ENCODE peak calls at places on chromosome 16, in eight cellular contexts. Y is cerebellar nuclear complex; X is stimulated activated CD8-positive, alpha-beta memory T cell treated with anti-CD3 and anti-CD28 coated beads, Interleukin-4, amount 100 ng/mL, for 24 hours; U is NCI-H1694 treated with DMSO at 0.1 percent for 48 hours; Q is HT-29; T is GM23248; C is effector CD4-positive, alpha-beta T cell; E is amniotic epithelial cell. I is an unnamed sample.

GRCh38 chr16:72210072-72210471 is 38.1 kb upstream of the PMFBP1 start:
- DNase-seq in Y (no peak), X (no peak), U (no peak), Q (no peak), T (no peak), C (no peak), E (no peak), I (no peak)

GRCh38 chr16:81273223-81273940 is 34.9 kb downstream of the BCO1 start:
- DNase-seq in Y (no peak), X (no peak), U (no peak), Q (no peak), T (no peak), C (no peak), E (peak), I (no peak)

GRCh38 chr16:29765167-29766032 is 12.7 kb upstream of the ZG16 start:
- DNase-seq in Y (no peak), X (no peak), U (no peak), Q (peak), T (no peak), C (no peak), E (no peak), I (no peak)

GRCh38 chr16:88070989-88071625 is 119.9 kb downstream of the BANP start:
- DNase-seq in Y (no peak), X (no peak), U (no peak), Q (no peak), T (no peak), C (no peak), E (no peak), I (no peak)

GRCh38 chr16:19291459-19291858 is 5.9 kb downstream of the CLEC19A start:
- DNase-seq in Y (no peak), X (no peak), U (no peak), Q (peak), T (peak), C (no peak), E (no peak), I (peak)

GRCh38 chr16:47631131-47631530 is 170.0 kb downstream of the PHKB start:
- DNase-seq in Y (no peak), X (no peak), U (no peak), Q (no peak), T (no peak), C (no peak), E (no peak), I (no peak)

GRCh38 chr16:69328854-69329316 is 1.5 kb downstream of the PDF start:
- DNase-seq in Y (no peak), X (no peak), U (no peak), Q (peak), T (peak), C (no peak), E (no peak), I (peak)

GRCh38 chr16:55943257-55943656 is 68.1 kb upstream of the CES5A start:
- DNase-seq in Y (no peak), X (no peak), U (no peak), Q (no peak), T (no peak), C (no peak), E (no peak), I (no peak)

GRCh38 chr16:87053016-87053982 is 263.9 kb downstream of the C16orf95 start:
- DNase-seq in Y (no peak), X (no peak), U (no peak), Q (no peak), T (no peak), C (no peak), E (no peak), I (no peak)

GRCh38 chr16:54931041-54931756 is 534 bp downstream of the IRX5 start:
- DNase-seq in Y (no peak), X (no peak), U (no peak), Q (peak), T (peak), C (no peak), E (no peak), I (no peak)

GRCh38 chr16:66798162-66798561 is 3.2 kb downstream of the TERB1 start:
- DNase-seq in Y (no peak), X (no peak), U (no peak), Q (no peak), T (peak), C (no peak), E (peak), I (no peak)

GRCh38 chr16:24685539-24686432 is 43.7 kb upstream of the TNRC6A start:
- DNase-seq in Y (peak), X (no peak), U (no peak), Q (peak), T (peak), C (no peak), E (peak), I (no peak)

GRCh38 chr16:71771571-71771970 is 37.1 kb downstream of the AP1G1 start:
- DNase-seq in Y (no peak), X (no peak), U (no peak), Q (peak), T (no peak), C (no peak), E (no peak), I (no peak)

GRCh38 chr16:80852261-80852872 is 48.0 kb upstream of the CDYL2 start:
- DNase-seq in Y (no peak), X (no peak), U (no peak), Q (peak), T (peak), C (no peak), E (peak), I (peak)

GRCh38 chr16:56317998-56318912 is 107.1 kb downstream of the AMFR start:
- DNase-seq in Y (peak), X (peak), U (peak), Q (peak), T (peak), C (peak), E (peak), I (peak)

GRCh38 chr16:75471723-75472634 is 7.5 kb upstream of the TMEM170A start:
- DNase-seq in Y (no peak), X (no peak), U (peak), Q (peak), T (peak), C (no peak), E (peak), I (peak)

GRCh38 chr16:47461598-47462266 is 601 bp downstream of the PHKB start:
- DNase-seq in Y (no peak), X (no peak), U (no peak), Q (peak), T (peak), C (no peak), E (peak), I (peak)

GRCh38 chr16:70691223-70692129 is 5.6 kb upstream of the MTSS2 start:
- DNase-seq in Y (peak), X (no peak), U (peak), Q (peak), T (peak), C (no peak), E (peak), I (no peak)

GRCh38 chr16:48911700-48912099 is 301.7 kb upstream of the N4BP1 start:
- DNase-seq in Y (no peak), X (no peak), U (peak), Q (peak), T (peak), C (no peak), E (no peak), I (no peak)

GRCh38 chr16:49068224-49068623 is 213.4 kb downstream of the CBLN1 start:
- DNase-seq in Y (no peak), X (no peak), U (no peak), Q (no peak), T (no peak), C (no peak), E (no peak), I (no peak)

GRCh38 chr16:65010136-65010535 is 111.7 kb downstream of the CDH11 start:
- DNase-seq in Y (no peak), X (no peak), U (peak), Q (no peak), T (no peak), C (no peak), E (no peak), I (no peak)

GRCh38 chr16:71846443-71846842 is 667 bp downstream of the ATXN1L start:
- DNase-seq in Y (no peak), X (no peak), U (no peak), Q (peak), T (peak), C (no peak), E (peak), I (peak)

GRCh38 chr16:57613514-57613913 is 14.9 kb upstream of the ADGRG1 start:
- DNase-seq in Y (no peak), X (no peak), U (no peak), Q (no peak), T (no peak), C (no peak), E (no peak), I (no peak)

GRCh38 chr16:28610595-28611270 is 889 bp upstream of the SULT1A1 start:
- DNase-seq in Y (no peak), X (no peak), U (no peak), Q (no peak), T (no peak), C (no peak), E (no peak), I (no peak)

GRCh38 chr16:68722119-68723024 is 14.7 kb upstream of the CDH1 start:
- DNase-seq in Y (no peak), X (no peak), U (no peak), Q (peak), T (no peak), C (no peak), E (peak), I (no peak)

GRCh38 chr16:15765880-15766279 is 90.9 kb downstream of the MYH11 start:
- DNase-seq in Y (no peak), X (no peak), U (peak), Q (peak), T (peak), C (no peak), E (peak), I (peak)

GRCh38 chr16:78957328-78958100 is 643.0 kb downstream of the MAF start:
- DNase-seq in Y (no peak), X (no peak), U (no peak), Q (no peak), T (no peak), C (no peak), E (no peak), I (peak)

GRCh38 chr16:1941924-1942809 is 832 bp downstream of the MSRB1 start:
- DNase-seq in Y (no peak), X (no peak), U (no peak), Q (peak), T (peak), C (no peak), E (no peak), I (peak)

GRCh38 chr16:88352261-88353200 is 30.2 kb upstream of the ZNF469 start:
- DNase-seq in Y (no peak), X (no peak), U (no peak), Q (no peak), T (peak), C (no peak), E (no peak), I (no peak)

GRCh38 chr16:89700649-89701424 is 668 bp downstream of the SPATA2L start:
- DNase-seq in Y (no peak), X (no peak), U (no peak), Q (peak), T (peak), C (peak), E (peak), I (peak)

GRCh38 chr16:17251496-17251895 is 219.3 kb downstream of the XYLT1 start:
- DNase-seq in Y (no peak), X (no peak), U (no peak), Q (no peak), T (no peak), C (no peak), E (no peak), I (no peak)

GRCh38 chr16:17768257-17768656 is 297.5 kb upstream of the XYLT1 start:
- DNase-seq in Y (no peak), X (no peak), U (no peak), Q (no peak), T (peak), C (no peak), E (peak), I (no peak)

GRCh38 chr16:518858-519257 is 8.7 kb upstream of the CAPN15 start:
- DNase-seq in Y (no peak), X (no peak), U (no peak), Q (no peak), T (no peak), C (no peak), E (no peak), I (no peak)

GRCh38 chr16:4323071-4323844 is 7.4 kb downstream of the GLIS2 start:
- DNase-seq in Y (no peak), X (no peak), U (no peak), Q (peak), T (no peak), C (no peak), E (no peak), I (no peak)

GRCh38 chr16:83245061-83245460 is 562.7 kb upstream of the HSBP1 start:
- DNase-seq in Y (no peak), X (no peak), U (no peak), Q (no peak), T (peak), C (no peak), E (no peak), I (no peak)

GRCh38 chr16:3735541-3735940 is 18.2 kb upstream of the TRAP1 start:
- DNase-seq in Y (no peak), X (no peak), U (no peak), Q (no peak), T (no peak), C (no peak), E (no peak), I (no peak)

GRCh38 chr16:55495616-55496289 is 13.1 kb upstream of the LPCAT2 start:
- DNase-seq in Y (no peak), X (no peak), U (no peak), Q (no peak), T (peak), C (no peak), E (peak), I (no peak)

I was measured in activated CD4-positive, alpha-beta memory T cell treated with anti-CD3 and anti-CD28 coated beads for 36 hours.